ENCODE peak calls at places on chromosomes 7 and 10, in four cellular contexts. M is D341Med, S is NCI-H774, O is AG09309. N is an unnamed sample.

GRCh38 chr10:110610308-110610774 is 33.8 kb upstream of the RBM20 start:
- DNase-seq in M (peak), S (no peak), O (no peak), N (peak)

GRCh38 chr7:76077435-76077834 is 29.5 kb downstream of the MDH2 start:
- DNase-seq in M (no peak), S (no peak), O (no peak), N (no peak)

GRCh38 chr10:21661935-21662334 is 127.9 kb downstream of the MLLT10 start:
- DNase-seq in M (no peak), S (no peak), O (no peak), N (no peak)

GRCh38 chr7:157228864-157229422 is 90.2 kb downstream of the UBE3C start:
- DNase-seq in M (peak), S (no peak), O (no peak), N (peak)

GRCh38 chr7:137932881-137933269 is 69.0 kb downstream of the CREB3L2 start:
- DNase-seq in M (no peak), S (no peak), O (peak), N (no peak)

GRCh38 chr7:105906690-105907089 is 30.3 kb upstream of the ATXN7L1 start:
- DNase-seq in M (no peak), S (no peak), O (no peak), N (no peak)

GRCh38 chr10:76649723-76650127 is 987.9 kb downstream of the KCNMA1 start:
- DNase-seq in M (no peak), S (no peak), O (peak), N (no peak)

GRCh38 chr7:102418603-102419002 is 14.8 kb upstream of the ORAI2 start:
- DNase-seq in M (no peak), S (no peak), O (no peak), N (no peak)